ENCODE peak calls at places on chromosomes 2 and 18, in six cellular contexts. J is OCI-LY7; Q is AG09309; A is CD4-positive, alpha-beta T cell; E is fibroblast of mammary gland; T is astrocyte of the spinal cord. H is an unnamed sample.

GRCh38 chr18:79335833-79336360 is 59.8 kb upstream of the NFATC1 start:
- DNase-seq in J (no peak), Q (no peak), A (no peak), E (no peak), T (no peak), H (no peak)

GRCh38 chr2:182504903-182505302 is 78.1 kb upstream of the PDE1A start:
- DNase-seq in J (no peak), Q (peak), A (no peak), E (peak), T (peak), H (peak)

GRCh38 chr18:79477711-79478483 is 82.2 kb downstream of the NFATC1 start:
- DNase-seq in J (no peak), Q (no peak), A (no peak), E (no peak), T (no peak), H (no peak)

GRCh38 chr2:109331864-109332848 is 203.2 kb downstream of the SH3RF3 start:
- DNase-seq in J (no peak), Q (peak), A (no peak), E (peak), T (peak), H (peak)

GRCh38 chr2:110645616-110646015 is 32.2 kb downstream of the BUB1 start:
- DNase-seq in J (no peak), Q (no peak), A (no peak), E (no peak), T (no peak), H (no peak)

GRCh38 chr2:209771474-209772292 is at the start of gene UNC80:
- DNase-seq in J (no peak), Q (no peak), A (no peak), E (peak), T (peak), H (peak)

GRCh38 chr2:163467206-163467605 is 268.6 kb downstream of the FIGN start:
- DNase-seq in J (no peak), Q (no peak), A (no peak), E (peak), T (no peak), H (peak)

GRCh38 chr2:66434679-66435548 is at the start of gene MEIS1:
- DNase-seq in J (peak), Q (peak), A (no peak), E (peak), T (peak), H (peak)

GRCh38 chr2:134522856-134523460 is 195.8 kb downstream of the TMEM163 start:
- DNase-seq in J (no peak), Q (no peak), A (no peak), E (no peak), T (no peak), H (no peak)

GRCh38 chr2:39608690-39609457 is 56.8 kb upstream of the TMEM178A start:
- DNase-seq in J (no peak), Q (no peak), A (no peak), E (no peak), T (no peak), H (peak)

GRCh38 chr18:6039055-6039454 is 143.7 kb upstream of the TMEM200C start:
- DNase-seq in J (no peak), Q (no peak), A (no peak), E (no peak), T (peak), H (peak)

GRCh38 chr18:6044319-6044718 is 149.0 kb upstream of the TMEM200C start:
- DNase-seq in J (no peak), Q (no peak), A (no peak), E (no peak), T (no peak), H (no peak)

GRCh38 chr18:6044773-6045172 is 149.5 kb upstream of the TMEM200C start:
- DNase-seq in J (no peak), Q (no peak), A (no peak), E (peak), T (no peak), H (no peak)
- TF ChIP-seq CTCF in J (peak), Q (peak), A (no peak), E (peak), T (peak), H (peak)

GRCh38 chr2:35973132-35973736 is 382.3 kb upstream of the CRIM1 start:
- DNase-seq in J (peak), Q (no peak), A (no peak), E (peak), T (peak), H (peak)
- TF ChIP-seq CTCF in J (peak), Q (peak), A (peak), E (peak), T (peak), H (peak)

DNA sequence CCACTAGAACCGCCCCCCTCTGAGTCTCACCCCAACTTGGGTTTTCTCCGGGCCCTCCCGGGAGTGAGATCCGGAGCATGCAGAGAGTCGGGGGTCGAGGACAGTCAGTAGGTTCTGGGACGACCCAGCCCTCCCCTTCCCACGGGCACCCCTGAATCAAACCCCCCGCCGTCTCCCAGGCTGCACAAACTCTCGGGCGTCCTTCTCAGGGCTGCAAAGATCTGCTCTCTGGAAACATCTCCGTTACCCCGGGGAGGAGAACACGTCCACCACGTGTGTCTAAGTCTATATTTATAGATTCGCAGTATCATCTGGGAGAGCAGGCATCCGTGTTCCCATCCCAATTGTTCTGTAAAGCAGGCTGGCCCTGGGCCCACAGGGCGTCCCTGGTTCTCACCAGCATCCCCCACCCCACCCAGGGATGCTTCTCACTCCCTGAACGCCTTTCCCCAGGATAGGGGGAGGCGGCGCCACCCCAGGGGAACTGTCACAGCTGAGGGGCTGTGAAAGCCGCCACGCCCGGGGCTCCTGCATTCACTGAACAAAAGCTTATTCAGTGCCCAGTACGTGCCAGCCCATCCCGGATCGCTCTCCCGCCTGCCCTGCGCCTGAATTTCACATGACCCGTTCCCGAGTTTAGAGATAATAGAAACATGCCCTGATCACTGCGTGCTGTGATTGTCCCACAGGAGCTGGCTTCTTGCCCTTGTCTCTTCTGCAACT is 796 bp upstream of the DIPK1C start:
- DNase-seq in J (no peak), Q (no peak), A (no peak), E (no peak), T (no peak), H (no peak)
- TF ChIP-seq CTCF in J (no peak), Q (no peak), A (no peak), E (no peak), T (no peak), H (no peak)

DNA sequence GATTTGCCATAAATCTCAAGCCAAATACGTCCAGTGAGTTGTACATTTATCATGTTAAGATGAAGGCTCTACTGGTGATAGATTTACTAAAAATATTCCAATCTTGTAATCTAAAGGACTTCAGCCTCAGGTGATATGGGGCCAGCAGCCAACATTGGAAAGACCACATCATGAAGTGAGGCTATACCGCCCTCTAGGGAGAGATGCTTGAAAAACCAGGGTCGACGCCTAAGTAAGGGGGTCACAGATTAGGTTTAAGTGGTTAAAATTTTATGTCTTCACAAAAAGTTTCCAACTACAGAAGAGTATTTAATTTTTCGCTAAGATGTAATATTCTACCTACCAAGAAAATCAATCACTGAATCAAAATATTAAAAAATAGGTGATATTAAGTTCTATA is 33.3 kb downstream of the DOCK10 start:
- DNase-seq in J (peak), Q (no peak), A (no peak), E (no peak), T (no peak), H (peak)
- TF ChIP-seq CTCF in J (peak), Q (peak), A (peak), E (peak), T (peak), H (no peak)

DNA sequence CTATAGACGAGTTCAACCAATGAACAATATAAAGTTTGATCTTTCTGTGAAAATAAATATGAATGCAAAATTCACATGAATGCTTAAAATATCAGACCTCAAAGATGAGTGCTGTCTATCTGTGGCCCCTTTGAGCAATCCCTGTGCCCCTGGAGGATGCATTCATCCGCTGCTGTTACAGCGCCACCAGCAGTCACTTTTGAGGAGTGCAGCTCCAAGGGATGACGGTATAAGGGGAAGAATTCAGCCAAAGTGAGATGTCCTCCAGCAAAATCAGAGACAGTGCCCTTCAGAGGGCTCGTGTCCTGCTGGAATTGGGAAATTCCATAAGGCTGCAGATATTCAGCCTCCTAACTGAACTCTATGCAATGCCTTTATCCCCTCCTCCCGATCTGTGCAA is 12.0 kb upstream of the CHRNA1 start:
- DNase-seq in J (no peak), Q (no peak), A (no peak), E (no peak), T (no peak), H (no peak)
- TF ChIP-seq CTCF in J (peak), Q (peak), A (no peak), E (peak), T (peak), H (peak)

GRCh38 chr2:10331702-10332401 is 29.1 kb downstream of the HPCAL1 start:
- DNase-seq in J (peak), Q (no peak), A (peak), E (no peak), T (no peak), H (no peak)

GRCh38 chr2:10329880-10330699 is 27.4 kb downstream of the HPCAL1 start:
- DNase-seq in J (peak), Q (peak), A (peak), E (peak), T (peak), H (peak)

GRCh38 chr2:10332402-10333246 is 29.9 kb downstream of the HPCAL1 start:
- DNase-seq in J (no peak), Q (no peak), A (no peak), E (no peak), T (peak), H (no peak)

GRCh38 chr2:10330700-10331032 is 28.0 kb downstream of the HPCAL1 start:
- DNase-seq in J (no peak), Q (no peak), A (no peak), E (no peak), T (no peak), H (no peak)

GRCh38 chr2:10331033-10331701 is 28.5 kb downstream of the HPCAL1 start:
- DNase-seq in J (peak), Q (no peak), A (peak), E (peak), T (no peak), H (peak)
- TF ChIP-seq CTCF in J (no peak), Q (no peak), A (no peak), E (no peak), T (no peak), H (no peak)

GRCh38 chr2:127079358-127079920 is 27.5 kb downstream of the BIN1 start:
- DNase-seq in J (no peak), Q (no peak), A (no peak), E (no peak), T (no peak), H (no peak)
- TF ChIP-seq CTCF in J (no peak), Q (no peak), A (no peak), E (no peak), T (no peak), H (no peak)

GRCh38 chr2:193837368-193837767 is 1642.6 kb upstream of the TMEFF2 start:
- DNase-seq in J (no peak), Q (peak), A (no peak), E (peak), T (peak), H (peak)
- TF ChIP-seq CTCF in J (no peak), Q (no peak), A (no peak), E (no peak), T (no peak), H (no peak)

GRCh38 chr2:158045362-158045761 is 56.3 kb upstream of the UPP2 start:
- DNase-seq in J (no peak), Q (no peak), A (no peak), E (no peak), T (no peak), H (no peak)
- TF ChIP-seq CTCF in J (no peak), Q (no peak), A (no peak), E (no peak), T (no peak), H (no peak)

H was measured in fibroblast of lung.